ENCODE peak calls at places on chromosome 11, in seven cellular contexts. U, K, Y, D, J, T and R are unnamed samples.

GRCh38 chr11:68002943-68003845 is 703 bp downstream of the UNC93B1 start:
- DNase-seq in U (no peak), K (peak), Y (peak), D (no peak), J (peak), T (peak), R (peak)

GRCh38 chr11:70229737-70230136 is 26.6 kb downstream of the FADD start:
- DNase-seq in U (no peak), K (no peak), Y (no peak), D (no peak), J (no peak), T (no peak), R (no peak)

GRCh38 chr11:59283825-59284772 is 71.4 kb upstream of the MPEG1 start:
- DNase-seq in U (no peak), K (peak), Y (peak), D (peak), J (peak), T (peak), R (no peak)

GRCh38 chr11:130642994-130643393 is 194.5 kb downstream of the ADAMTS15 start:
- DNase-seq in U (no peak), K (no peak), Y (no peak), D (no peak), J (no peak), T (no peak), R (no peak)

GRCh38 chr11:69825037-69825834 is 6.0 kb upstream of the FGF3 start:
- DNase-seq in U (peak), K (no peak), Y (no peak), D (no peak), J (no peak), T (no peak), R (no peak)

GRCh38 chr11:85811624-85812023 is 683 bp upstream of the SYTL2 start:
- DNase-seq in U (no peak), K (no peak), Y (no peak), D (no peak), J (no peak), T (no peak), R (no peak)

GRCh38 chr11:63622318-63622717 is 8.1 kb upstream of the PLAAT3 start:
- DNase-seq in U (no peak), K (no peak), Y (no peak), D (no peak), J (no peak), T (no peak), R (no peak)

GRCh38 chr11:76680517-76681425 is 10.2 kb upstream of the LRRC32 start:
- DNase-seq in U (peak), K (peak), Y (peak), D (peak), J (peak), T (peak), R (peak)

GRCh38 chr11:10038916-10039315 is 255.1 kb downstream of the SBF2 start:
- DNase-seq in U (no peak), K (no peak), Y (no peak), D (no peak), J (no peak), T (no peak), R (no peak)

GRCh38 chr11:116502641-116503061 is 270.1 kb downstream of the BUD13 start:
- DNase-seq in U (no peak), K (peak), Y (no peak), D (no peak), J (no peak), T (no peak), R (no peak)

GRCh38 chr11:69153661-69154060 is 2.1 kb upstream of the SMIM38 start:
- DNase-seq in U (no peak), K (no peak), Y (no peak), D (no peak), J (no peak), T (no peak), R (no peak)

GRCh38 chr11:11293798-11294611 is 59.0 kb downstream of the CSNK2A3 start:
- DNase-seq in U (no peak), K (no peak), Y (no peak), D (no peak), J (no peak), T (no peak), R (no peak)

GRCh38 chr11:563812-564578 is 3.2 kb downstream of the RASSF7 start:
- DNase-seq in U (no peak), K (no peak), Y (no peak), D (no peak), J (no peak), T (no peak), R (no peak)

GRCh38 chr11:78857688-78858087 is 283.0 kb upstream of the NARS2 start:
- DNase-seq in U (no peak), K (no peak), Y (no peak), D (no peak), J (no peak), T (no peak), R (no peak)

GRCh38 chr11:63999349-64000025 is 13.2 kb downstream of the OTUB1 start:
- DNase-seq in U (peak), K (no peak), Y (peak), D (no peak), J (peak), T (peak), R (peak)

GRCh38 chr11:11119917-11120316 is 233.1 kb downstream of the CSNK2A3 start:
- DNase-seq in U (no peak), K (no peak), Y (no peak), D (no peak), J (no peak), T (no peak), R (no peak)

GRCh38 chr11:69661413-69661715 is 13.8 kb downstream of the LTO1 start:
- DNase-seq in U (peak), K (no peak), Y (no peak), D (no peak), J (no peak), T (no peak), R (no peak)

GRCh38 chr11:44260081-44260480 is 49.9 kb downstream of the ALX4 start:
- DNase-seq in U (no peak), K (no peak), Y (no peak), D (no peak), J (no peak), T (no peak), R (no peak)

GRCh38 chr11:57434640-57435546 is 8.0 kb upstream of the SLC43A3 start:
- DNase-seq in U (no peak), K (no peak), Y (no peak), D (no peak), J (no peak), T (no peak), R (no peak)

GRCh38 chr11:1557168-1557884 is 14.7 kb downstream of the DUSP8 start:
- DNase-seq in U (no peak), K (no peak), Y (no peak), D (no peak), J (no peak), T (no peak), R (no peak)

GRCh38 chr11:43786016-43786415 is 94.6 kb upstream of the ALKBH3 start:
- DNase-seq in U (no peak), K (no peak), Y (no peak), D (no peak), J (no peak), T (no peak), R (no peak)

GRCh38 chr11:76897233-76897632 is 36.5 kb downstream of the ACER3 start:
- DNase-seq in U (no peak), K (no peak), Y (no peak), D (no peak), J (no peak), T (no peak), R (no peak)

GRCh38 chr11:15148181-15148580 is 33.5 kb downstream of the INSC start:
- DNase-seq in U (no peak), K (no peak), Y (no peak), D (no peak), J (no peak), T (no peak), R (no peak)

GRCh38 chr11:41461057-41461681 is 1.7 kb upstream of the LRRC4C start:
- DNase-seq in U (no peak), K (no peak), Y (no peak), D (no peak), J (peak), T (no peak), R (no peak)

GRCh38 chr11:67996622-67997459 is 7.1 kb downstream of the UNC93B1 start:
- DNase-seq in U (peak), K (no peak), Y (no peak), D (no peak), J (peak), T (no peak), R (no peak)

GRCh38 chr11:13928566-13929251 is 33.8 kb upstream of the SPON1 start:
- DNase-seq in U (no peak), K (no peak), Y (no peak), D (no peak), J (no peak), T (no peak), R (no peak)

GRCh38 chr11:8959546-8960166 is 4.6 kb downstream of the TMEM9B start:
- DNase-seq in U (no peak), K (no peak), Y (no peak), D (peak), J (peak), T (no peak), R (no peak)

GRCh38 chr11:1057806-1058205 is 16.9 kb upstream of the MUC2 start:
- DNase-seq in U (peak), K (no peak), Y (no peak), D (no peak), J (no peak), T (no peak), R (no peak)

GRCh38 chr11:6321961-6322362 is 1.7 kb upstream of the CAVIN3 start:
- DNase-seq in U (no peak), K (no peak), Y (no peak), D (no peak), J (no peak), T (no peak), R (no peak)

GRCh38 chr11:73221451-73221850 is 3.4 kb downstream of the P2RY2 start:
- DNase-seq in U (no peak), K (no peak), Y (no peak), D (no peak), J (no peak), T (no peak), R (no peak)

GRCh38 chr11:57116654-57117053 is 65.1 kb upstream of the LRRC55 start:
- DNase-seq in U (no peak), K (no peak), Y (no peak), D (peak), J (peak), T (no peak), R (no peak)

GRCh38 chr11:61555051-61555969 is 25.6 kb downstream of the SYT7 start:
- DNase-seq in U (no peak), K (no peak), Y (no peak), D (no peak), J (no peak), T (no peak), R (no peak)

GRCh38 chr11:8382436-8383053 is 118.9 kb upstream of the LMO1 start:
- DNase-seq in U (no peak), K (no peak), Y (no peak), D (no peak), J (no peak), T (no peak), R (no peak)

GRCh38 chr11:76206327-76207081 is at the start of gene WNT11:
- DNase-seq in U (peak), K (no peak), Y (no peak), D (no peak), J (peak), T (peak), R (peak)

GRCh38 chr11:73358071-73358470 is 18.1 kb upstream of the RELT start:
- DNase-seq in U (no peak), K (no peak), Y (no peak), D (no peak), J (no peak), T (no peak), R (no peak)

GRCh38 chr11:131944709-131945108 is 574.3 kb downstream of the NTM start:
- DNase-seq in U (no peak), K (no peak), Y (no peak), D (no peak), J (no peak), T (no peak), R (no peak)

GRCh38 chr11:118230088-118230487 is 5.3 kb upstream of the JAML start:
- DNase-seq in U (no peak), K (no peak), Y (peak), D (no peak), J (no peak), T (peak), R (peak)

GRCh38 chr11:1638344-1638743 is 8.8 kb downstream of the KRTAP5-5 start:
- DNase-seq in U (no peak), K (no peak), Y (no peak), D (no peak), J (no peak), T (no peak), R (no peak)

GRCh38 chr11:5151713-5152153 is 2.8 kb downstream of the OR52A1 start:
- DNase-seq in U (no peak), K (no peak), Y (no peak), D (no peak), J (no peak), T (no peak), R (no peak)